ENCODE peak calls at places on chromosomes 4 and X, in nine cellular contexts. P, T, D, U, O, Z, I, K and L are unnamed samples. For H3K27me3, the result is how much of the 10 kb centered on the place peaks cover.

GRCh38 chrX:121349263-121349662 is 301.9 kb downstream of the GLUD2 start:
- DNase-seq in P (no peak), U (no peak), D (no peak), O (no peak), K (no peak), Z (no peak), T (no peak), I (no peak), L (no peak)

GRCh38 chr4:87500107-87500462 is 29.1 kb downstream of the SPARCL1 start:
- DNase-seq in T (no peak), Z (no peak), U (no peak), D (no peak), O (no peak), I (no peak), P (no peak), K (no peak), L (no peak)

GRCh38 chr4:74223801-74224200 is 65.9 kb downstream of the MTHFD2L start:
- DNase-seq in O (no peak), D (peak), U (peak), P (no peak), K (no peak), T (no peak), Z (no peak), I (no peak), L (no peak)

GRCh38 chr4:76210502-76210901 is 3.1 kb downstream of the SCARB2 start:
- DNase-seq in T (no peak), I (no peak), P (no peak), Z (no peak), K (no peak), D (no peak), U (no peak), O (no peak), L (no peak)

GRCh38 chr4:98994474-98995182 is 893 bp upstream of the METAP1 start:
- DNase-seq in U (peak), Z (no peak), K (no peak), I (no peak), O (no peak), P (no peak), T (no peak), D (peak), L (no peak)

GRCh38 chr4:71004281-71004851 is 10.9 kb downstream of the DCK start:
- DNase-seq in P (no peak), I (no peak), T (no peak), Z (no peak), D (no peak), K (no peak), U (no peak), O (no peak), L (no peak)

GRCh38 chr4:40227284-40227683 is 30.5 kb downstream of the RHOH start:
- DNase-seq in I (no peak), P (no peak), O (no peak), U (no peak), T (no peak), D (no peak), K (no peak), Z (no peak), L (no peak)

GRCh38 chrX:41561045-41561444 is 113.9 kb downstream of the NYX start:
- DNase-seq in Z (no peak), K (no peak), P (no peak), I (no peak), T (no peak), O (no peak), U (peak), D (peak), L (no peak)

GRCh38 chr4:176794151-176794550 is 1.4 kb upstream of the VEGFC start:
- DNase-seq in K (no peak), D (peak), Z (no peak), T (no peak), I (no peak), O (no peak), U (peak), P (no peak), L (no peak)

GRCh38 chr4:113686950-113687718 is 74.4 kb downstream of the CAMK2D start:
- DNase-seq in K (no peak), U (peak), D (peak), Z (no peak), T (no peak), P (no peak), I (no peak), O (no peak), L (no peak)
- H3K27me3 ChIP-seq in K (under half), U (under half), D (under half), Z (under half), T (under half), P (under half), I (under half), O (under half), L (under half)

GRCh38 chr4:7414046-7414445 is 20.7 kb downstream of the PSAPL1 start:
- DNase-seq in I (no peak), T (no peak), Z (no peak), P (no peak), U (no peak), D (no peak), O (no peak), K (peak), L (no peak)

GRCh38 chr4:7411491-7411890 is 23.2 kb downstream of the PSAPL1 start:
- DNase-seq in T (no peak), Z (no peak), K (peak), I (no peak), U (no peak), O (no peak), P (no peak), D (no peak), L (no peak)

GRCh38 chr4:7410470-7410869 is 24.3 kb downstream of the PSAPL1 start:
- DNase-seq in O (no peak), D (peak), T (no peak), K (no peak), I (no peak), P (no peak), Z (no peak), U (peak), L (no peak)

GRCh38 chr4:7411896-7412585 is 22.7 kb downstream of the PSAPL1 start:
- DNase-seq in U (no peak), O (no peak), D (no peak), T (no peak), K (peak), P (no peak), Z (peak), I (no peak), L (no peak)

GRCh38 chr4:7412586-7412975 is 22.1 kb downstream of the PSAPL1 start:
- DNase-seq in K (peak), P (no peak), O (no peak), Z (no peak), I (no peak), U (no peak), T (no peak), D (no peak), L (no peak)
- H3K27me3 ChIP-seq in K (under half), P (under half), O (under half), Z (under half), I (under half), U (under half), T (under half), D (under half), L (under half)

GRCh38 chr4:6773616-6774540 is 8.6 kb upstream of the KIAA0232 start:
- DNase-seq in T (no peak), O (no peak), Z (no peak), D (no peak), K (no peak), I (no peak), P (no peak), U (no peak), L (no peak)

GRCh38 chr4:6777636-6778281 is 4.8 kb upstream of the KIAA0232 start:
- DNase-seq in Z (no peak), K (no peak), O (no peak), P (no peak), D (no peak), I (no peak), U (no peak), T (no peak), L (no peak)

GRCh38 chr4:6773106-6773505 is 9.4 kb upstream of the KIAA0232 start:
- DNase-seq in K (no peak), Z (no peak), T (no peak), D (peak), U (peak), O (no peak), I (no peak), P (no peak), L (no peak)

GRCh38 chr4:6776920-6777635 is 5.4 kb upstream of the KIAA0232 start:
- DNase-seq in P (no peak), Z (no peak), K (no peak), D (no peak), O (no peak), T (no peak), I (no peak), U (no peak), L (no peak)

GRCh38 chr4:6775746-6776145 is 6.8 kb upstream of the KIAA0232 start:
- DNase-seq in T (no peak), D (no peak), O (no peak), Z (no peak), U (no peak), P (no peak), I (no peak), K (no peak), L (no peak)
- H3K27me3 ChIP-seq in T (under half), D (under half), O (under half), Z (under half), U (under half), P (under half), I (under half), K (under half), L (under half)

GRCh38 chr4:8648296-8648695 is 55.7 kb downstream of the CPZ start:
- DNase-seq in K (peak), T (no peak), O (no peak), D (no peak), P (no peak), Z (no peak), I (no peak), U (no peak), L (no peak)
- H3K27me3 ChIP-seq in K (half or more), T (under half), O (under half), D (under half), P (under half), Z (under half), I (under half), U (under half), L (under half)

GRCh38 chr4:4574052-4574451 is 32.2 kb upstream of the STX18 start:
- DNase-seq in T (peak), U (no peak), O (no peak), I (no peak), P (no peak), K (no peak), Z (no peak), D (no peak), L (no peak)
- H3K27me3 ChIP-seq in T (under half), U (under half), O (under half), I (under half), P (under half), K (under half), Z (under half), D (under half), L (under half)

GRCh38 chr4:15303052-15303641 is 124.7 kb upstream of the C1QTNF7 start:
- DNase-seq in K (no peak), U (peak), T (no peak), Z (no peak), I (no peak), D (peak), O (no peak), P (no peak), L (no peak)
- H3K27me3 ChIP-seq in K (under half), U (under half), T (under half), Z (under half), I (half or more), D (under half), O (under half), P (under half), L (under half)

DNA sequence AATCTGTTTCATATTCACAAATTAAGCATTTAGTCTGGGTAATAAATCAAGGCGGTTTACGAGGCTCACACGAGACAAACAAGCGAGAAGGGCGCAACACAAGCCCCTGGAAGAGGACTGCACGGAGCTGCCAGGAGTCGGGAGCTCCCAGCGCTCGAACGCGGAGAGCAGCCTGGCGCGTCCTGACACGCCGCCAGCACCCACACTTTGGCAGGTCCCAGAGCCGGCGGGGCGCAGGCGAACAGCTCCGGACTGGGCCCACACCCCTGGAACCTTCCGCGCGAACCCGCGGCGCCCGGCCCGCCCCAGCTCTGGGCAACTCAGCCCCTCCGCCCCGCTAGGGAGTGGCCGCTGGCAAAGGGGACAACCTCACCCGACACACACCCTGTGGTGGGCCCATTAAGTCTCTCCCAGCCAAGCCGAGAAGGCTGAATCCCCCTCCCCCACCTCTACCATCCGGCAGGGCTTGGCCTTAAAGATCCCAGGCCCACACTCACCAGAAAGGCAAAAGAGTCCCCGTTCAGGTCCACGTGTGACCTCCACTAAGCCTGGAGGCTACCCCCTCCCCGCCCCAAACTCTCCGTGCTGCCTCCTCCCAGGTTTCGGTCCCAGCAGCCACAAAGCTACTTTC is 47.4 kb upstream of the BCOR start:
- DNase-seq in U (no peak), Z (no peak), T (no peak), D (no peak), P (no peak), O (no peak), K (no peak), I (no peak), L (no peak)
- H3K27me3 ChIP-seq in U (under half), Z (under half), T (under half), D (under half), P (under half), O (under half), K (under half), I (under half), L (under half)